ENCODE peak calls at places on chromosome 3, in four cellular contexts. One of them, this sample, is unnamed.
A peak's percentile ranks its signal among the peaks of the same experiment; 100 is the strongest.

GRCh38 chr3:135260025-135260424 is 465.0 kb downstream of the EPHB1 start:
- DNase-seq in mammary epithelial cell: no peak
- DNase-seq in endothelial cell of umbilical vein: no peak
- DNase-seq in K562: no peak
- DNase-seq in this sample: no peak

GRCh38 chr3:34582054-34582453 is 783.6 kb downstream of the PDCD6IP start:
- DNase-seq in endothelial cell of umbilical vein: no peak
- DNase-seq in K562: no peak
- DNase-seq in mammary epithelial cell: no peak
- DNase-seq in this sample: no peak

GRCh38 chr3:183387797-183388196 is 40.6 kb downstream of the MCF2L2 start:
- DNase-seq in K562: no peak
- DNase-seq in endothelial cell of umbilical vein: no peak
- DNase-seq in mammary epithelial cell: no peak
- DNase-seq in this sample: no peak

GRCh38 chr3:16740531-16740930 is 135.3 kb upstream of the DAZL start:
- DNase-seq in K562: no peak
- DNase-seq in mammary epithelial cell: no peak
- DNase-seq in endothelial cell of umbilical vein: no peak
- DNase-seq in this sample: no peak

GRCh38 chr3:74510261-74510660 is 104.2 kb downstream of the CNTN3 start:
- DNase-seq in mammary epithelial cell: no peak
- DNase-seq in endothelial cell of umbilical vein: no peak
- DNase-seq in K562: no peak
- DNase-seq in this sample: no peak

GRCh38 chr3:107674371-107674770 is 151.6 kb downstream of the BBX start:
- DNase-seq in endothelial cell of umbilical vein: no peak
- DNase-seq in K562: no peak
- DNase-seq in mammary epithelial cell: no peak
- DNase-seq in this sample: no peak

GRCh38 chr3:115937054-115937453 is 313.7 kb downstream of the GAP43 start:
- DNase-seq in mammary epithelial cell: no peak
- DNase-seq in endothelial cell of umbilical vein: no peak
- DNase-seq in K562: no peak
- DNase-seq in this sample: no peak

GRCh38 chr3:10380906-10381795 is 60.2 kb upstream of the SEC13 start:
- DNase-seq in K562: no peak
- DNase-seq in mammary epithelial cell: no peak
- DNase-seq in endothelial cell of umbilical vein: no peak
- DNase-seq in this sample: no peak

GRCh38 chr3:171976526-171976925 is 62.9 kb upstream of the FNDC3B start:
- DNase-seq in mammary epithelial cell: no peak
- DNase-seq in endothelial cell of umbilical vein: peak; percentile 35
- DNase-seq in K562: no peak
- DNase-seq in this sample: no peak

GRCh38 chr3:43155464-43156121 is 49.7 kb upstream of the POMGNT2 start:
- DNase-seq in K562: peak; percentile 56
- DNase-seq in mammary epithelial cell: peak; percentile 76
- DNase-seq in endothelial cell of umbilical vein: peak; percentile 68
- DNase-seq in this sample: peak; percentile 26

GRCh38 chr3:31055757-31056156 is 161.3 kb upstream of the GADL1 start:
- DNase-seq in K562: no peak
- DNase-seq in mammary epithelial cell: no peak
- DNase-seq in endothelial cell of umbilical vein: no peak
- DNase-seq in this sample: no peak

GRCh38 chr3:52438579-52439425 is 6.1 kb downstream of the SEMA3G start:
- DNase-seq in K562: no peak
- DNase-seq in mammary epithelial cell: no peak
- DNase-seq in endothelial cell of umbilical vein: no peak
- DNase-seq in this sample: no peak

GRCh38 chr3:188764609-188765008 is 407.2 kb upstream of the TPRG1 start:
- DNase-seq in mammary epithelial cell: no peak
- DNase-seq in K562: no peak
- DNase-seq in endothelial cell of umbilical vein: no peak
- DNase-seq in this sample: no peak

GRCh38 chr3:161096771-161097367 is 8.3 kb downstream of the B3GALNT1 start:
- DNase-seq in mammary epithelial cell: peak; percentile 11
- DNase-seq in endothelial cell of umbilical vein: peak; percentile 21
- DNase-seq in K562: peak; percentile 9
- DNase-seq in this sample: no peak

GRCh38 chr3:40333416-40333815 is 23.9 kb downstream of the EIF1B start:
- DNase-seq in endothelial cell of umbilical vein: no peak
- DNase-seq in K562: no peak
- DNase-seq in mammary epithelial cell: no peak
- DNase-seq in this sample: no peak

GRCh38 chr3:118987466-118987865 is 47.2 kb downstream of the IGSF11 start:
- DNase-seq in mammary epithelial cell: no peak
- DNase-seq in K562: no peak
- DNase-seq in endothelial cell of umbilical vein: no peak
- DNase-seq in this sample: no peak

GRCh38 chr3:121482651-121483050 is 63.1 kb downstream of the POLQ start:
- DNase-seq in endothelial cell of umbilical vein: peak; percentile 49
- DNase-seq in K562: no peak
- DNase-seq in mammary epithelial cell: peak; percentile 64
- DNase-seq in this sample: no peak

GRCh38 chr3:182375921-182376320 is 417.4 kb upstream of the ATP11B start:
- DNase-seq in K562: no peak
- DNase-seq in endothelial cell of umbilical vein: no peak
- DNase-seq in mammary epithelial cell: no peak
- DNase-seq in this sample: no peak

GRCh38 chr3:96331341-96331740 is 483.1 kb upstream of the EPHA6 start:
- DNase-seq in mammary epithelial cell: no peak
- DNase-seq in endothelial cell of umbilical vein: peak; percentile 43
- DNase-seq in K562: no peak
- DNase-seq in this sample: no peak

GRCh38 chr3:183823963-183824362 is 1.4 kb downstream of the MAP6D1 start:
- DNase-seq in mammary epithelial cell: no peak
- DNase-seq in endothelial cell of umbilical vein: no peak
- DNase-seq in K562: no peak
- DNase-seq in this sample: no peak

GRCh38 chr3:48194446-48195071 is 6.3 kb upstream of the CDC25A start:
- DNase-seq in K562: peak; percentile 53
- DNase-seq in endothelial cell of umbilical vein: peak; percentile 63
- DNase-seq in mammary epithelial cell: peak; percentile 63
- DNase-seq in this sample: no peak

GRCh38 chr3:196712514-196713413 is 587 bp downstream of the PIGX start:
- DNase-seq in mammary epithelial cell: peak; percentile 56
- DNase-seq in K562: no peak
- DNase-seq in endothelial cell of umbilical vein: peak; percentile 68
- DNase-seq in this sample: no peak

GRCh38 chr3:17640466-17640865 is 102.0 kb downstream of the TBC1D5 start:
- DNase-seq in mammary epithelial cell: peak; percentile 24
- DNase-seq in K562: no peak
- DNase-seq in endothelial cell of umbilical vein: peak; percentile 26
- DNase-seq in this sample: no peak

GRCh38 chr3:16012086-16012485 is 162.4 kb upstream of the GALNT15 start:
- DNase-seq in endothelial cell of umbilical vein: no peak
- DNase-seq in K562: no peak
- DNase-seq in mammary epithelial cell: peak; percentile 11
- DNase-seq in this sample: no peak

GRCh38 chr3:16897254-16897926 is 12.6 kb downstream of the PLCL2 start:
- DNase-seq in endothelial cell of umbilical vein: no peak
- DNase-seq in mammary epithelial cell: no peak
- DNase-seq in K562: no peak
- DNase-seq in this sample: no peak

GRCh38 chr3:14524311-14524711 is 15.8 kb downstream of the GRIP2 start:
- DNase-seq in endothelial cell of umbilical vein: no peak
- DNase-seq in K562: no peak
- DNase-seq in mammary epithelial cell: no peak
- DNase-seq in this sample: no peak

GRCh38 chr3:189947948-189948723 is 172.6 kb downstream of the P3H2 start:
- DNase-seq in endothelial cell of umbilical vein: peak; percentile 59
- DNase-seq in mammary epithelial cell: peak; percentile 68
- DNase-seq in K562: no peak
- DNase-seq in this sample: no peak

GRCh38 chr3:55723653-55724406 is 236.7 kb upstream of the WNT5A start:
- DNase-seq in K562: no peak
- DNase-seq in mammary epithelial cell: no peak
- DNase-seq in endothelial cell of umbilical vein: no peak
- DNase-seq in this sample: no peak

GRCh38 chr3:32940726-32941125 is 10.7 kb upstream of the CCR4 start:
- DNase-seq in endothelial cell of umbilical vein: no peak
- DNase-seq in mammary epithelial cell: no peak
- DNase-seq in K562: no peak
- DNase-seq in this sample: no peak

GRCh38 chr3:185658504-185658912 is 72.4 kb downstream of the SENP2 start:
- DNase-seq in endothelial cell of umbilical vein: peak; percentile 67
- DNase-seq in mammary epithelial cell: peak; percentile 95
- DNase-seq in K562: no peak
- DNase-seq in this sample: peak; percentile 99

GRCh38 chr3:119437852-119438251 is 25.6 kb downstream of the TMEM39A start:
- DNase-seq in endothelial cell of umbilical vein: no peak
- DNase-seq in K562: peak; percentile 6
- DNase-seq in mammary epithelial cell: no peak
- DNase-seq in this sample: no peak

GRCh38 chr3:27252646-27253045 is 116.5 kb downstream of the NEK10 start:
- DNase-seq in K562: no peak
- DNase-seq in endothelial cell of umbilical vein: no peak
- DNase-seq in mammary epithelial cell: no peak
- DNase-seq in this sample: no peak

DNA sequence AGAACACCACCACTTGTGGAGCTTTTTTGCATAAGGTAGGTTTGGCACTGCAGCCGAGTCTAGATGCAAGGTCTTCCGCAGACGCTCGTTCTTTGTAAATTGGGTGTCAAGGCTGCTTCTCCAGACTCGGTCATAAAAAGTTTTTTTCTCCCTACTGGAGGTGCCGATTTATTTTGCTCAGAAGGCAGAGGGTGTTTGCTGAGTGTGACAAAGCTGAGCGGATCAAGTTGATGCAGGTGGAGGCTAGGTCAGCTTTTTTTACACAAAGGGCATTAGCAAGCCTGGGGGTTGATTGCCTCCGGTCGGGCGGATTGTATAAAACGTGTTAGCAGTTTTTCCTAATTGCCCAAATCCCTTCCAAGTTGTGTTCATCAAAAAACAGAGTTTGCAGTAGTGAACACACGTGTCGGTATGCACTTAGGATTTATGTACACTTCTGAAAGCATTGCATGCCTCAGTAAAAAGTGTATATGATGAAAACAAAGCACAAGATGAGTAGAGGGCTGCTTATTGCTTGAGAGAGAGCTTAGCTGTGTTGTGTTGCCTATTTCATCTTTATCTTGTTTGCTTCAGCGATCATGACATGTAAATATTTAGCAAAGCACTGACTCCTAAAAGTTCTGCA is 2.6 kb downstream of the GPR160 start:
- DNase-seq in K562: no peak
- DNase-seq in mammary epithelial cell: no peak
- DNase-seq in endothelial cell of umbilical vein: no peak
- DNase-seq in this sample: no peak
- TF ChIP-seq EZH2 in K562: no peak
- TF ChIP-seq EZH2 in mammary epithelial cell: peak; percentile 53
- TF ChIP-seq EZH2 in endothelial cell of umbilical vein: peak; percentile 42
- TF ChIP-seq EZH2 in this sample: peak; percentile 72

GRCh38 chr3:105281989-105282388 is 84.7 kb upstream of the ALCAM start:
- DNase-seq in mammary epithelial cell: no peak
- DNase-seq in K562: no peak
- DNase-seq in endothelial cell of umbilical vein: no peak
- DNase-seq in this sample: no peak
- H2AFZ ChIP-seq in mammary epithelial cell: no peak overlapping the region
- H2AFZ ChIP-seq in K562: no peak overlapping the region
- H2AFZ ChIP-seq in endothelial cell of umbilical vein: no peak overlapping the region
- H2AFZ ChIP-seq in this sample: no peak overlapping the region

DNA sequence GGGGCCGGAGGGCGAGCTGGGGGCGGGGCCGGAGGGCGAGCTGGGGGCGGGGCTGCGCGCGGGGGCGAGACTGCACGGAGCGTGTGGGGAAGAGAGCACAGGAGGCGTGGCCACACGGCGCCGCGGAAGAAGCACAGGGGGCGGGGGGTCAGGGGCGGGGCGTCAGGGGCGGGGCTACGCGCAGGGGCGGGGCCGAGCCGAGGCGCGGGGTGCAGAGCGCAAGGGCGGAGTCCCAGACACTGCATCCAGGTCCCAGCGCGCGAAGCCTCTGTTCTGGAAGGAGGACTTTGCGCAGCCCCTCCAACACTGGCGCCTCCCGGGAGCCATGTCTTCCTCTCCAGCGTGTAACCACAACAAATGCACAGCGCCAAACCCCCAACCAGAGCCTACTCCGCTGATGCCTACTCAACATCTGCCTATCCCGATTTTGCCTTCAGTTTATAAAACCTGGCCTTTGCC is 105.4 kb downstream of the IQSEC1 start:
- DNase-seq in K562: peak; percentile 92
- DNase-seq in mammary epithelial cell: peak; percentile 70
- DNase-seq in endothelial cell of umbilical vein: peak; percentile 69
- DNase-seq in this sample: no peak
- H3K4me2 ChIP-seq in K562: peak overlapping the region; percentile 78
- H3K4me2 ChIP-seq in mammary epithelial cell: peak overlapping the region; percentile 79
- H3K4me2 ChIP-seq in endothelial cell of umbilical vein: peak overlapping the region; percentile 45
- H3K4me2 ChIP-seq in this sample: peak overlapping the region; percentile 79

DNA sequence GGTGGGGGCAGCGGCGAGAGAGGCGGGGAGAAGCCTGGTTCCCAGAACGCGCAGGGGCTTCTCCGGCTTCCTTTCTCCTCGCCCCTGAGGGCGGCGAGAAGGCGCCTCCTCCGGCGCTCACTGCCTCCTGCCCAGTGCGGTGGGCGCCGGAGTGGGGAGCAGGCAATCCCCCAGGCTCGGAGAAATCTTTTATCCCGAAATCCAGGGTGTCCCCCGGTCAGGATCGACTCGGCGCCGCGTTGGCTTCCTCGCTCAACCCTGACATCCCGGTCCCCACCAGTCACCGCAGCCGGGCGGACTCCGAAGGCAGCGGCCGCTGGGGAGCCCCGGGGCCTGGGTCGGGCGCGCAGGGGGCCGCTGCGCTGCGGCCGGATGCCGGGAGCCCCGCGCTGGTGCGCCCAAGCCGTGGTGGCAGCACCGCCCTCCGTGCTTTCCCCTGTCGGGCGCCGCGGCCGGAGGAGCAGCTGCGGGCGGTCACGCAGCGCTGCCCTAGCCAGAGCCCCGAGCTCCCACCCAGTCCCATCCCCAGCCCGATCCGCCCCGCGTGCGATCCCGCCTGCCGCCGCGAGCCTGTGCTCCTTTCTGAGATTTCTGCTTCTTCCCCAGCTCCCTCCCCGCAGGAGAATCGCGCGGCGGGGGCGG is 827 bp upstream of the CACNA2D3 start:
- DNase-seq in K562: no peak
- DNase-seq in endothelial cell of umbilical vein: no peak
- DNase-seq in mammary epithelial cell: no peak
- DNase-seq in this sample: no peak
- TF ChIP-seq EZH2 in K562: no peak
- TF ChIP-seq EZH2 in endothelial cell of umbilical vein: peak; percentile 70
- TF ChIP-seq EZH2 in mammary epithelial cell: no peak
- TF ChIP-seq EZH2 in this sample: peak; percentile 91

GRCh38 chr3:178085817-178086123 is 450.5 kb upstream of the KCNMB2 start:
- DNase-seq in mammary epithelial cell: no peak
- DNase-seq in endothelial cell of umbilical vein: no peak
- DNase-seq in K562: no peak
- DNase-seq in this sample: no peak
- H2AFZ ChIP-seq in mammary epithelial cell: no peak overlapping the region
- H2AFZ ChIP-seq in endothelial cell of umbilical vein: no peak overlapping the region
- H2AFZ ChIP-seq in K562: no peak overlapping the region
- H2AFZ ChIP-seq in this sample: no peak overlapping the region

This sample was measured in keratinocyte.